ENCODE peak calls at places on chromosomes 6 and 20, in five cellular contexts. Q is breast epithelium, O is T-helper 9 cell, S is HFFc6, Z is heart left ventricle. X is an unnamed sample.

GRCh38 chr20:42635699-42636411 is 553.9 kb downstream of the PTPRT start:
- DNase-seq in Q (no peak), O (no peak), S (no peak), Z (no peak), X (no peak)

GRCh38 chr20:23245553-23246128 is 105.0 kb upstream of the NXT1 start:
- DNase-seq in Q (no peak), O (no peak), S (no peak), Z (peak; percentile 69), X (no peak)

GRCh38 chr20:36549942-36550796 is 8.8 kb downstream of the MYL9 start:
- DNase-seq in Q (no peak), O (no peak), S (no peak), Z (peak; percentile 53), X (no peak)

GRCh38 chr6:166707045-166707444 is 80.0 kb upstream of the RPS6KA2 start:
- DNase-seq in Q (no peak), O (no peak), S (no peak), Z (peak; percentile 76), X (no peak)

GRCh38 chr6:28218312-28219248 is 6.5 kb upstream of the ZSCAN9 start:
- DNase-seq in Q (no peak), O (no peak), S (peak; percentile 24), Z (peak; percentile 85), X (no peak)

GRCh38 chr6:120608826-120609225 is 725.5 kb downstream of the TBC1D32 start:
- DNase-seq in Q (no peak), O (no peak), S (no peak), Z (no peak), X (no peak)

GRCh38 chr6:28488916-28489365 is 26.7 kb downstream of the GPX6 start:
- DNase-seq in Q (no peak), O (no peak), S (peak; percentile 81), Z (no peak), X (peak; percentile 26)

GRCh38 chr6:23511797-23512196 is 614.2 kb upstream of the NRSN1 start:
- DNase-seq in Q (no peak), O (no peak), S (no peak), Z (no peak), X (no peak)

GRCh38 chr20:51346686-51347485 is 195.6 kb downstream of the NFATC2 start:
- DNase-seq in Q (no peak), O (no peak), S (peak; percentile 66), Z (no peak), X (no peak)

GRCh38 chr6:52392944-52393343 is 27.2 kb upstream of the EFHC1 start:
- DNase-seq in Q (no peak), O (no peak), S (peak; percentile 82), Z (no peak), X (peak; percentile 51)

GRCh38 chr20:47274449-47275108 is 81.9 kb downstream of the ZMYND8 start:
- DNase-seq in Q (no peak), O (no peak), S (peak; percentile 93), Z (no peak), X (peak; percentile 94)

GRCh38 chr20:61287583-61287982 is 35.5 kb downstream of the CDH4 start:
- DNase-seq in Q (no peak), O (no peak), S (no peak), Z (no peak), X (no peak)

GRCh38 chr6:32175711-32176475 is at the start of gene AGPAT1:
- DNase-seq in Q (peak; percentile 94), O (peak; percentile 94), S (peak; percentile 98), Z (peak; percentile 99), X (peak; percentile 84)

GRCh38 chr6:109236140-109237081 is 141.1 kb downstream of the CEP57L1 start:
- DNase-seq in Q (no peak), O (no peak), S (no peak), Z (peak; percentile 35), X (no peak)

GRCh38 chr20:235891-236290 is 8.8 kb downstream of the DEFB129 start:
- DNase-seq in Q (no peak), O (no peak), S (peak; percentile 4), Z (no peak), X (no peak)

GRCh38 chr20:56043227-56043626 is 37.9 kb upstream of the CBLN4 start:
- DNase-seq in Q (no peak), O (no peak), S (no peak), Z (no peak), X (no peak)

GRCh38 chr6:45896783-45897441 is 118.7 kb downstream of the CLIC5 start:
- DNase-seq in Q (no peak), O (no peak), S (peak; percentile 25), Z (no peak), X (peak; percentile 53)

GRCh38 chr6:68575765-68576439 is 59.2 kb upstream of the ADGRB3 start:
- DNase-seq in Q (no peak), O (no peak), S (no peak), Z (no peak), X (no peak)

GRCh38 chr20:5844063-5844681 is 94.0 kb downstream of the SHLD1 start:
- DNase-seq in Q (no peak), O (peak; percentile 9), S (no peak), Z (no peak), X (no peak)

GRCh38 chr6:157877149-157877548 is 54.1 kb downstream of the SNX9 start:
- DNase-seq in Q (no peak), O (no peak), S (no peak), Z (no peak), X (no peak)

GRCh38 chr6:31356216-31356945 is 598 bp downstream of the HLA-B start:
- DNase-seq in Q (no peak), O (peak; percentile 25), S (no peak), Z (peak; percentile 43), X (no peak)

GRCh38 chr6:13813621-13814175 is 659 bp downstream of the MCUR1 start:
- DNase-seq in Q (peak; percentile 47), O (peak; percentile 32), S (peak; percentile 36), Z (peak; percentile 79), X (no peak)

GRCh38 chr6:44133003-44133931 is 5.9 kb downstream of the TMEM63B start:
- DNase-seq in Q (peak; percentile 42), O (no peak), S (peak; percentile 69), Z (peak; percentile 66), X (no peak)

GRCh38 chr6:101640131-101640530 is 246.6 kb downstream of the GRIK2 start:
- DNase-seq in Q (no peak), O (no peak), S (no peak), Z (no peak), X (no peak)

GRCh38 chr6:20200761-20201160 is 11.5 kb downstream of the MBOAT1 start:
- DNase-seq in Q (no peak), O (no peak), S (no peak), Z (no peak), X (no peak)

GRCh38 chr6:115058414-115059211 is 715.8 kb upstream of the HS3ST5 start:
- DNase-seq in Q (no peak), O (no peak), S (no peak), Z (no peak), X (no peak)

GRCh38 chr6:159203304-159204005 is 34.3 kb downstream of the FNDC1 start:
- DNase-seq in Q (no peak), O (no peak), S (peak; percentile 84), Z (no peak), X (peak; percentile 92)

GRCh38 chr6:93713974-93714373 is 294.6 kb upstream of the EPHA7 start:
- DNase-seq in Q (no peak), O (no peak), S (no peak), Z (no peak), X (no peak)

GRCh38 chr6:163137504-163137903 is 277.0 kb upstream of the QKI start:
- DNase-seq in Q (no peak), O (no peak), S (no peak), Z (no peak), X (no peak)

GRCh38 chr6:40164345-40164755 is 230.1 kb upstream of the MOCS1 start:
- DNase-seq in Q (peak; percentile 24), O (no peak), S (no peak), Z (no peak), X (no peak)

GRCh38 chr6:159595173-159595572 is 97.9 kb downstream of the SOD2 start:
- DNase-seq in Q (no peak), O (no peak), S (peak; percentile 64), Z (no peak), X (peak; percentile 54)

GRCh38 chr20:64106435-64106961 is 867 bp downstream of the NPBWR2 start:
- DNase-seq in Q (no peak), O (no peak), S (no peak), Z (peak; percentile 17), X (no peak)